ENCODE peak calls at places on chromosome 15, in four cellular contexts. S is H1, D is NT2/D1, Y is HepG2. H is an unnamed sample.

GRCh38 chr15:71730277-71731144 is 79.8 kb upstream of the NR2E3 start:
- DNase-seq in D (peak), S (no peak), Y (peak), H (no peak)

GRCh38 chr15:74043425-74044266 is 38.7 kb downstream of the GOLGA6A start:
- DNase-seq in Y (no peak), D (no peak), S (no peak), H (no peak)

GRCh38 chr15:91116379-91117067 is 16.5 kb downstream of the SV2B start:
- DNase-seq in S (no peak), Y (peak), D (no peak), H (peak)

GRCh38 chr15:101528917-101529299 is 39.4 kb upstream of the PCSK6 start:
- DNase-seq in S (no peak), D (no peak), Y (no peak), H (no peak)

GRCh38 chr15:33013827-33014445 is 180.6 kb downstream of the FMN1 start:
- DNase-seq in Y (no peak), S (no peak), D (no peak), H (no peak)

GRCh38 chr15:33638439-33638838 is 327.7 kb downstream of the RYR3 start:
- DNase-seq in Y (no peak), D (no peak), S (no peak), H (no peak)

GRCh38 chr15:72787521-72787920 is 4.0 kb upstream of the ADPGK start:
- DNase-seq in D (no peak), Y (no peak), S (no peak), H (no peak)

GRCh38 chr15:101178414-101178813 is 73.4 kb downstream of the CHSY1 start:
- DNase-seq in D (no peak), S (no peak), Y (no peak), H (no peak)

GRCh38 chr15:47794266-47794914 is 77.1 kb downstream of the SEMA6D start:
- DNase-seq in D (no peak), Y (no peak), S (no peak), H (no peak)

GRCh38 chr15:25783607-25784131 is 79.5 kb downstream of the ATP10A start:
- DNase-seq in D (peak), Y (no peak), S (peak), H (no peak)

GRCh38 chr15:82625136-82625535 is 22.0 kb downstream of the CPEB1 start:
- DNase-seq in Y (no peak), D (no peak), S (no peak), H (no peak)

GRCh38 chr15:38536201-38536676 is 28.4 kb downstream of the RASGRP1 start:
- DNase-seq in Y (no peak), D (no peak), S (no peak), H (no peak)

GRCh38 chr15:101521084-101521483 is 31.6 kb upstream of the PCSK6 start:
- DNase-seq in S (no peak), D (no peak), Y (no peak), H (no peak)

GRCh38 chr15:90230610-90231009 is 3.1 kb downstream of the CIB1 start:
- DNase-seq in D (no peak), S (no peak), Y (no peak), H (no peak)

GRCh38 chr15:62125763-62126162 is 39.3 kb downstream of the C2CD4B start:
- DNase-seq in Y (peak), S (no peak), D (no peak), H (no peak)

GRCh38 chr15:62133141-62133540 is 31.9 kb downstream of the C2CD4B start:
- DNase-seq in D (no peak), S (no peak), Y (no peak), H (no peak)

GRCh38 chr15:62126364-62126763 is 38.7 kb downstream of the C2CD4B start:
- DNase-seq in D (no peak), S (no peak), Y (no peak), H (no peak)

GRCh38 chr15:62124953-62125263 is 40.2 kb downstream of the C2CD4B start:
- DNase-seq in D (no peak), S (no peak), Y (no peak), H (no peak)

GRCh38 chr15:62128916-62129315 is 36.2 kb downstream of the C2CD4B start:
- DNase-seq in D (no peak), Y (no peak), S (no peak), H (no peak)
- TF ChIP-seq ZNF274 in D (no peak), Y (no peak), S (no peak), H (no peak)

DNA sequence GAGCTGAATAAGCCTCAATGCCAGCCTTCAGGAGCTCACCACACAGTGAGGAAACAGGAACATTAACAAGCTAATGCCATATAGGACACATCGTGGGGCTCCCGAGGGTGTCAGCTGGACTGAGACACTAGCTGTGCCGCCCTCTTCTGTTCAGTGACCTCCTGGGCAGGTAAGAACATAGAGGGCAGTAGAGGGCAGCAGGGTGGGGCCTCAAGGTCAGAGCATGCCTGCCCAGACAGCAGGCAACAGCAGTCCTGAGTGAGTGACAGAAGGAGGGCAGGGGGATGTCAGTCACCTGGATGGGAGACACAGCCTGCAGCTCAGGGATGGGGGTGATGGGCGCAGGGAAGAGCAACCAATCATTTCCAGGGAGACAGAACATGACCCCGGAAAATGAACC is 15.5 kb downstream of the NTRK3 start:
- DNase-seq in S (no peak), D (no peak), Y (no peak), H (no peak)
- TF ChIP-seq SUZ12 in S (no peak), D (no peak), Y (no peak), H (no peak)

DNA sequence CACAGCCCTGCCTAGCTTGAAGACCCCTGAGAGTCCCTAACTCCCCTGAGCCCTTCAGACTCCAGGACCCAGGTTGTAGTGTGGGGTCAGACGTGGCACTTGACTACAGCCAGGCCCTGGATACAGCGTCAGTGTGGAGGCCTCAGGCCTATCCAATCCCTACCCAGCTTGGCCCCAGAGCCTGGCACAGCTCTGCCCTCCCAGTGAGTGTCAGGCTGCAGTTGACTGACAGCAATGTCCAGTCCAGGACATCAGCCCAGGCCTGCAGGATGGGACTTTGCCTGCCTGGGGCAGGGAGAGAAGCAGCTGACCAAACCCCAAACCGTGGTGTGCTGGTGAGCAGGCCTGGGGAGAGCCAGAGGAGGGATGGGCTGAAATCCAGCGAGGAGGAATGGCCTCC is 27.3 kb downstream of the KLF13 start:
- DNase-seq in S (no peak), D (no peak), Y (no peak), H (no peak)
- TF ChIP-seq ZNF274 in S (no peak), D (no peak), Y (no peak), H (no peak)

GRCh38 chr15:98776607-98777281 is 128.4 kb downstream of the IGF1R start:
- DNase-seq in S (no peak), D (no peak), Y (peak), H (peak)
- TF ChIP-seq SUZ12 in S (no peak), D (no peak), Y (no peak), H (no peak)

GRCh38 chr15:22979069-22979698 is 984 bp downstream of the CYFIP1 start:
- DNase-seq in S (no peak), Y (peak), D (no peak), H (no peak)
- TF ChIP-seq ZNF274 in S (no peak), Y (no peak), D (no peak), H (no peak)

GRCh38 chr15:80966431-80967197 is 23.0 kb downstream of the MESD start:
- DNase-seq in S (no peak), D (no peak), Y (no peak), H (no peak)
- TF ChIP-seq SUZ12 in S (no peak), D (no peak), Y (no peak), H (no peak)

GRCh38 chr15:85757939-85758654 is 36.6 kb downstream of the KLHL25 start:
- DNase-seq in Y (no peak), S (no peak), D (no peak), H (no peak)
- TF ChIP-seq ZNF274 in Y (no peak), S (no peak), D (no peak), H (no peak)

GRCh38 chr15:94164202-94164807 is 67.1 kb upstream of the MCTP2 start:
- DNase-seq in S (peak), Y (peak), D (peak), H (no peak)
- TF ChIP-seq SUZ12 in S (no peak), Y (no peak), D (no peak), H (no peak)

GRCh38 chr15:77659350-77660321 is 26.9 kb upstream of the LINGO1 start:
- DNase-seq in D (peak), S (no peak), Y (peak), H (no peak)
- TF ChIP-seq ZNF274 in D (no peak), S (no peak), Y (no peak), H (no peak)

GRCh38 chr15:64779024-64779423 is 3.6 kb upstream of the RBPMS2 start:
- DNase-seq in S (no peak), Y (no peak), D (no peak), H (no peak)
- TF ChIP-seq SUZ12 in S (no peak), Y (no peak), D (no peak), H (no peak)

H was measured in GM12878.